ENCODE peak calls at places on chromosomes 6 and 20, in eight cellular contexts. W, X, M, S, F, E, L and I are unnamed samples.

GRCh38 chr6:91462236-91462635 is 875.4 kb upstream of the MAP3K7 start:
- DNase-seq in W (no peak), X (no peak), M (no peak), S (no peak), F (no peak), E (no peak), L (no peak), I (no peak)

GRCh38 chr6:35391240-35391968 is 49.0 kb downstream of the PPARD start:
- DNase-seq in W (no peak), X (no peak), M (no peak), S (no peak), F (no peak), E (no peak), L (peak), I (no peak)

GRCh38 chr20:23125625-23126191 is 39.6 kb upstream of the CD93 start:
- DNase-seq in W (no peak), X (peak), M (peak), S (no peak), F (no peak), E (no peak), L (no peak), I (no peak)

GRCh38 chr6:37615564-37616340 is 81.9 kb downstream of the MDGA1 start:
- DNase-seq in W (no peak), X (no peak), M (no peak), S (no peak), F (no peak), E (no peak), L (no peak), I (no peak)

GRCh38 chr20:60148885-60149284 is 190.7 kb downstream of the CDH26 start:
- DNase-seq in W (no peak), X (no peak), M (no peak), S (no peak), F (no peak), E (no peak), L (no peak), I (no peak)

GRCh38 chr6:109979033-109979921 is 1.2 kb downstream of the GPR6 start:
- DNase-seq in W (no peak), X (no peak), M (no peak), S (no peak), F (no peak), E (peak), L (no peak), I (no peak)

GRCh38 chr20:50745634-50746137 is 14.3 kb downstream of the PARD6B start:
- DNase-seq in W (no peak), X (no peak), M (no peak), S (no peak), F (no peak), E (no peak), L (peak), I (no peak)

GRCh38 chr6:104682722-104683643 is 176.7 kb downstream of the HACE1 start:
- DNase-seq in W (no peak), X (peak), M (no peak), S (peak), F (peak), E (peak), L (peak), I (no peak)

GRCh38 chr6:118890997-118891790 is 2.8 kb upstream of the ASF1A start:
- DNase-seq in W (no peak), X (no peak), M (no peak), S (no peak), F (no peak), E (no peak), L (no peak), I (no peak)

GRCh38 chr20:56778765-56779195 is 149.7 kb downstream of the TFAP2C start:
- DNase-seq in W (no peak), X (no peak), M (no peak), S (peak), F (no peak), E (no peak), L (no peak), I (no peak)

GRCh38 chr20:13219327-13220193 is 1.5 kb upstream of the ISM1 start:
- DNase-seq in W (no peak), X (no peak), M (no peak), S (no peak), F (no peak), E (no peak), L (no peak), I (no peak)

GRCh38 chr6:90393232-90393884 is 96.7 kb upstream of the BACH2 start:
- DNase-seq in W (no peak), X (no peak), M (no peak), S (peak), F (peak), E (peak), L (peak), I (peak)

GRCh38 chr20:48606117-48606840 is 221.5 kb downstream of the PREX1 start:
- DNase-seq in W (no peak), X (peak), M (peak), S (no peak), F (no peak), E (no peak), L (no peak), I (no peak)

GRCh38 chr20:46240881-46241280 is 67.4 kb downstream of the CDH22 start:
- DNase-seq in W (no peak), X (no peak), M (no peak), S (no peak), F (no peak), E (no peak), L (no peak), I (no peak)